ENCODE peak calls at places on chromosomes 2 and 18, in seven cellular contexts. P, L, R, H, X, W and M are unnamed samples.

GRCh38 chr2:150911766-150912280 is 349.8 kb downstream of the RBM43 start:
- DNase-seq in P (peak), L (peak), R (peak), H (no peak), X (no peak), W (no peak), M (peak)

GRCh38 chr2:118190365-118190916 is 102.2 kb downstream of the INSIG2 start:
- DNase-seq in P (no peak), L (no peak), R (no peak), H (no peak), X (no peak), W (no peak), M (peak)

GRCh38 chr2:232547991-232548390 is 2.4 kb downstream of the TIGD1 start:
- DNase-seq in P (no peak), L (no peak), R (no peak), H (no peak), X (no peak), W (no peak), M (no peak)

GRCh38 chr2:102473020-102473419 is at the start of gene SLC9A4:
- DNase-seq in P (peak), L (peak), R (peak), H (no peak), X (peak), W (no peak), M (peak)

GRCh38 chr2:237432484-237433092 is 18.6 kb upstream of the COL6A3 start:
- DNase-seq in P (peak), L (peak), R (no peak), H (peak), X (no peak), W (no peak), M (no peak)

GRCh38 chr2:42758751-42759150 is 5.2 kb downstream of the OXER1 start:
- DNase-seq in P (no peak), L (no peak), R (no peak), H (no peak), X (no peak), W (no peak), M (no peak)

GRCh38 chr18:58682429-58683069 is 11.3 kb downstream of the MALT1 start:
- DNase-seq in P (peak), L (peak), R (peak), H (no peak), X (no peak), W (no peak), M (peak)

GRCh38 chr2:240996161-240996833 is 2.1 kb upstream of the SNED1 start:
- DNase-seq in P (no peak), L (no peak), R (no peak), H (no peak), X (no peak), W (no peak), M (no peak)

GRCh38 chr2:60745330-60745729 is 10.7 kb upstream of the PAPOLG start:
- DNase-seq in P (no peak), L (no peak), R (no peak), H (no peak), X (no peak), W (no peak), M (no peak)

GRCh38 chr2:240567137-240567871 is 980 bp upstream of the RNPEPL1 start:
- DNase-seq in P (no peak), L (peak), R (no peak), H (no peak), X (no peak), W (no peak), M (no peak)

GRCh38 chr2:19686439-19686838 is 215.3 kb downstream of the TTC32 start:
- DNase-seq in P (no peak), L (no peak), R (no peak), H (no peak), X (no peak), W (no peak), M (no peak)

GRCh38 chr18:59696311-59697235 is 650 bp downstream of the CCBE1 start:
- DNase-seq in P (no peak), L (peak), R (peak), H (no peak), X (peak), W (no peak), M (no peak)

GRCh38 chr2:129205766-129206165 is 773.7 kb upstream of the RAB6C start:
- DNase-seq in P (no peak), L (no peak), R (no peak), H (no peak), X (no peak), W (no peak), M (no peak)

GRCh38 chr2:126914811-126915500 is 16.3 kb downstream of the TEX51 start:
- DNase-seq in P (no peak), L (no peak), R (no peak), H (no peak), X (no peak), W (no peak), M (no peak)

GRCh38 chr18:54151376-54151775 is 73.1 kb downstream of the MBD2 start:
- DNase-seq in P (no peak), L (no peak), R (no peak), H (no peak), X (no peak), W (no peak), M (no peak)

GRCh38 chr18:55777666-55778304 is 189.8 kb upstream of the TCF4 start:
- DNase-seq in P (no peak), L (no peak), R (no peak), H (no peak), X (no peak), W (no peak), M (no peak)

GRCh38 chr2:159209341-159210306 is 76.9 kb downstream of the WDSUB1 start:
- DNase-seq in P (no peak), L (no peak), R (no peak), H (no peak), X (no peak), W (no peak), M (no peak)

GRCh38 chr2:165239230-165239629 is at the start of gene SCN2A:
- DNase-seq in P (peak), L (peak), R (peak), H (no peak), X (peak), W (no peak), M (peak)

GRCh38 chr2:221572821-221573429 is 821 bp upstream of the EPHA4 start:
- DNase-seq in P (peak), L (peak), R (peak), H (no peak), X (peak), W (peak), M (no peak)

GRCh38 chr2:65789923-65790675 is 357.7 kb upstream of the SPRED2 start:
- DNase-seq in P (no peak), L (no peak), R (no peak), H (no peak), X (peak), W (no peak), M (no peak)

GRCh38 chr2:223026357-223027110 is 25.5 kb upstream of the KCNE4 start:
- DNase-seq in P (no peak), L (peak), R (no peak), H (no peak), X (no peak), W (no peak), M (no peak)

GRCh38 chr2:241598487-241598886 is 38.5 kb downstream of the THAP4 start:
- DNase-seq in P (peak), L (no peak), R (no peak), H (no peak), X (peak), W (no peak), M (peak)

GRCh38 chr2:1548910-1549673 is 135.8 kb downstream of the TPO start:
- DNase-seq in P (no peak), L (peak), R (no peak), H (no peak), X (no peak), W (no peak), M (no peak)

GRCh38 chr2:45319683-45320082 is 291.4 kb downstream of the SRBD1 start:
- DNase-seq in P (no peak), L (no peak), R (no peak), H (no peak), X (no peak), W (no peak), M (no peak)

GRCh38 chr2:238236571-238236970 is 3.3 kb downstream of the HES6 start:
- DNase-seq in P (no peak), L (no peak), R (no peak), H (no peak), X (no peak), W (no peak), M (no peak)

GRCh38 chr2:241770185-241770935 is 6.3 kb upstream of the GAL3ST2 start:
- DNase-seq in P (no peak), L (no peak), R (peak), H (no peak), X (peak), W (no peak), M (peak)

GRCh38 chr18:76264073-76264472 is 231.0 kb downstream of the ZNF516 start:
- DNase-seq in P (no peak), L (no peak), R (no peak), H (no peak), X (no peak), W (no peak), M (no peak)

GRCh38 chr2:109728809-109729208 is 65.3 kb upstream of the RGPD5 start:
- DNase-seq in P (no peak), L (no peak), R (no peak), H (no peak), X (no peak), W (no peak), M (no peak)

GRCh38 chr18:40072761-40073160 is 1882.3 kb upstream of the PIK3C3 start:
- DNase-seq in P (no peak), L (no peak), R (no peak), H (no peak), X (peak), W (no peak), M (no peak)

GRCh38 chr2:188142636-188143035 is 149.0 kb upstream of the GULP1 start:
- DNase-seq in P (no peak), L (peak), R (no peak), H (no peak), X (no peak), W (no peak), M (no peak)

GRCh38 chr2:52765735-52766134 is 1001.9 kb upstream of the CHAC2 start:
- DNase-seq in P (no peak), L (no peak), R (no peak), H (no peak), X (no peak), W (no peak), M (no peak)

GRCh38 chr2:38145226-38145625 is 69.3 kb upstream of the CYP1B1 start:
- DNase-seq in P (no peak), L (no peak), R (no peak), H (no peak), X (no peak), W (no peak), M (no peak)

GRCh38 chr2:98434492-98434891 is 10.2 kb upstream of the INPP4A start:
- DNase-seq in P (no peak), L (no peak), R (no peak), H (no peak), X (no peak), W (no peak), M (no peak)

GRCh38 chr2:151205601-151206000 is 56.1 kb downstream of the RBM43 start:
- DNase-seq in P (no peak), L (no peak), R (no peak), H (no peak), X (no peak), W (no peak), M (no peak)

GRCh38 chr18:48836806-48837615 is 113.8 kb downstream of the SMAD7 start:
- DNase-seq in P (no peak), L (no peak), R (no peak), H (no peak), X (no peak), W (no peak), M (no peak)

GRCh38 chr18:52903858-52904257 is 563.9 kb downstream of the DCC start:
- DNase-seq in P (peak), L (no peak), R (peak), H (no peak), X (peak), W (no peak), M (peak)